ENCODE peak calls at places on chromosomes 11 and 22, in seven cellular contexts. M is sigmoid colon, F is H1, J is testis, R is right lobe of liver, W is thoracic aorta, G is IMR-90. X is an unnamed sample.

GRCh38 chr11:70628881-70629844 is 230.8 kb downstream of the CTTN start:
- DNase-seq in J (peak; percentile 73), G (no peak), W (no peak), R (no peak), M (no peak), F (no peak), X (no peak)

GRCh38 chr11:43508511-43508918 is 149.8 kb downstream of the TTC17 start:
- DNase-seq in J (no peak), W (no peak), R (no peak), G (peak; percentile 61), M (no peak), F (no peak), X (no peak)

GRCh38 chr22:21445437-21446127 is 21.6 kb upstream of the TMEM191C start:
- DNase-seq in R (peak; percentile 14), J (peak; percentile 10), F (no peak), W (no peak), G (no peak), M (peak; percentile 58), X (no peak)

GRCh38 chr11:44785856-44786606 is 59.3 kb downstream of the TSPAN18 start:
- DNase-seq in G (no peak), R (no peak), M (peak; percentile 63), J (no peak), F (no peak), W (no peak), X (no peak)

GRCh38 chr11:8403310-8403709 is 139.6 kb upstream of the LMO1 start:
- DNase-seq in W (no peak), F (no peak), G (peak; percentile 20), M (no peak), R (no peak), J (no peak), X (no peak)

GRCh38 chr11:108511851-108512474 is 13.8 kb upstream of the POGLUT3 start:
- DNase-seq in M (no peak), G (peak; percentile 70), J (no peak), W (no peak), F (no peak), R (no peak), X (no peak)

GRCh38 chr22:39528080-39528661 is 4.4 kb downstream of the RPS19BP1 start:
- DNase-seq in R (no peak), J (no peak), F (no peak), G (no peak), W (no peak), M (no peak), X (no peak)

GRCh38 chr11:108901359-108901758 is 236.5 kb downstream of the DDX10 start:
- DNase-seq in W (no peak), J (no peak), G (peak; percentile 31), F (no peak), R (no peak), M (no peak), X (no peak)

GRCh38 chr11:128417607-128418324 is 169.6 kb downstream of the ETS1 start:
- DNase-seq in W (no peak), J (peak; percentile 52), M (no peak), G (peak; percentile 96), R (no peak), F (no peak), X (no peak)

GRCh38 chr22:37566329-37566837 is 6.1 kb downstream of the CDC42EP1 start:
- DNase-seq in M (no peak), F (no peak), W (no peak), J (no peak), R (no peak), G (no peak), X (no peak)

GRCh38 chr11:20161230-20161918 is 1.1 kb upstream of the DBX1 start:
- DNase-seq in F (no peak), W (no peak), J (no peak), R (no peak), G (no peak), M (no peak), X (no peak)

GRCh38 chr11:10862446-10862845 is 4.6 kb upstream of the ZBED5 start:
- DNase-seq in G (no peak), M (no peak), J (no peak), F (no peak), R (no peak), W (no peak), X (no peak)

GRCh38 chr11:34585870-34586654 is 34.8 kb upstream of the EHF start:
- DNase-seq in G (peak; percentile 71), J (no peak), R (no peak), M (no peak), F (no peak), W (no peak), X (no peak)

GRCh38 chr22:33240901-33241300 is 182.7 kb upstream of the SYN3 start:
- DNase-seq in J (no peak), M (no peak), R (no peak), F (no peak), G (no peak), W (no peak), X (no peak)

GRCh38 chr22:48945621-48946458 is 881.8 kb downstream of the BRD1 start:
- DNase-seq in M (peak; percentile 52), F (no peak), J (peak; percentile 9), W (no peak), G (no peak), R (no peak), X (peak; percentile 57)

GRCh38 chr11:62889484-62890437 is 9.1 kb downstream of the SLC3A2 start:
- DNase-seq in G (peak; percentile 23), M (no peak), J (no peak), F (no peak), W (no peak), R (no peak), X (no peak)

GRCh38 chr11:100670140-100670539 is 16.9 kb upstream of the ARHGAP42 start:
- DNase-seq in J (peak; percentile 25), M (no peak), G (no peak), W (no peak), R (no peak), F (no peak), X (no peak)

GRCh38 chr11:129115652-129116585 is 76.2 kb downstream of the ARHGAP32 start:
- DNase-seq in W (no peak), J (no peak), F (no peak), M (no peak), R (no peak), G (peak; percentile 78), X (no peak)

GRCh38 chr11:12287009-12287373 is 90.4 kb upstream of the PARVA start:
- DNase-seq in M (peak; percentile 87), G (peak; percentile 96), R (no peak), J (no peak), F (no peak), W (peak; percentile 41), X (peak; percentile 87)

GRCh38 chr11:727281-727701 is 20.0 kb upstream of the TALDO1 start:
- DNase-seq in R (no peak), F (no peak), G (no peak), J (no peak), M (no peak), W (no peak), X (peak; percentile 74)

GRCh38 chr11:41784513-41785335 is 325.3 kb upstream of the LRRC4C start:
- DNase-seq in G (no peak), W (no peak), J (no peak), F (no peak), M (no peak), R (no peak), X (no peak)

GRCh38 chr11:95671768-95672167 is 117.8 kb downstream of the FAM76B start:
- DNase-seq in R (no peak), W (no peak), M (no peak), J (no peak), F (no peak), G (peak; percentile 45), X (no peak)

GRCh38 chr22:46318576-46318975 is 16.9 kb upstream of the TRMU start:
- DNase-seq in W (no peak), R (no peak), J (no peak), M (no peak), F (no peak), G (no peak), X (no peak)

GRCh38 chr11:69874178-69874983 is 55.2 kb upstream of the FGF3 start:
- DNase-seq in W (no peak), R (no peak), G (no peak), F (no peak), M (peak; percentile 48), J (no peak), X (peak; percentile 66)

DNA sequence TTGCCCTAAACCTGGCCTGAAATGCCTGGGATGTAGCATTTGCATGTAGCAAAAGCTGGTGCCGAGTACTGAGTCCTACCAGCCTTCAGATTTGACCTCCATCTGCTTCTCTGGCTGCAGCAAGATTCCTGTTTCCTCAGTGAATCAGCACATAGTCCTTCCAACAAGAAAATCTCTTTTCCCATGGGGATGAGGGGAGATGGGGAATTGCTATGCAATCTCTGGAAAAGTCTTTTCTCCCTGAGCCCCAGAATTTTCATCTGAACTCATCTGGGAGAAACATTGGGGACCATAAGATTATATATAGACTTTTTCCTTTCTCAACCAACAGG is 32.0 kb upstream of the YWHAH start:
- DNase-seq in M (no peak), G (peak; percentile 16), F (no peak), W (no peak), R (no peak), J (no peak), X (no peak)
- H3K27ac ChIP-seq in M (no peak overlapping the region), G (no peak overlapping the region), F (no peak overlapping the region), W (no peak overlapping the region), R (no peak overlapping the region), J (no peak overlapping the region), X (no peak overlapping the region)

GRCh38 chr11:3006505-3007260 is 14.6 kb upstream of the NAP1L4 start:
- DNase-seq in M (peak; percentile 63), G (no peak), J (no peak), R (peak; percentile 13), F (no peak), W (no peak), X (peak; percentile 71)
- H3K4me3 ChIP-seq in M (no peak overlapping the region), G (no peak overlapping the region), J (no peak overlapping the region), R (no peak overlapping the region), F (no peak overlapping the region), W (no peak overlapping the region), X (no peak overlapping the region)

DNA sequence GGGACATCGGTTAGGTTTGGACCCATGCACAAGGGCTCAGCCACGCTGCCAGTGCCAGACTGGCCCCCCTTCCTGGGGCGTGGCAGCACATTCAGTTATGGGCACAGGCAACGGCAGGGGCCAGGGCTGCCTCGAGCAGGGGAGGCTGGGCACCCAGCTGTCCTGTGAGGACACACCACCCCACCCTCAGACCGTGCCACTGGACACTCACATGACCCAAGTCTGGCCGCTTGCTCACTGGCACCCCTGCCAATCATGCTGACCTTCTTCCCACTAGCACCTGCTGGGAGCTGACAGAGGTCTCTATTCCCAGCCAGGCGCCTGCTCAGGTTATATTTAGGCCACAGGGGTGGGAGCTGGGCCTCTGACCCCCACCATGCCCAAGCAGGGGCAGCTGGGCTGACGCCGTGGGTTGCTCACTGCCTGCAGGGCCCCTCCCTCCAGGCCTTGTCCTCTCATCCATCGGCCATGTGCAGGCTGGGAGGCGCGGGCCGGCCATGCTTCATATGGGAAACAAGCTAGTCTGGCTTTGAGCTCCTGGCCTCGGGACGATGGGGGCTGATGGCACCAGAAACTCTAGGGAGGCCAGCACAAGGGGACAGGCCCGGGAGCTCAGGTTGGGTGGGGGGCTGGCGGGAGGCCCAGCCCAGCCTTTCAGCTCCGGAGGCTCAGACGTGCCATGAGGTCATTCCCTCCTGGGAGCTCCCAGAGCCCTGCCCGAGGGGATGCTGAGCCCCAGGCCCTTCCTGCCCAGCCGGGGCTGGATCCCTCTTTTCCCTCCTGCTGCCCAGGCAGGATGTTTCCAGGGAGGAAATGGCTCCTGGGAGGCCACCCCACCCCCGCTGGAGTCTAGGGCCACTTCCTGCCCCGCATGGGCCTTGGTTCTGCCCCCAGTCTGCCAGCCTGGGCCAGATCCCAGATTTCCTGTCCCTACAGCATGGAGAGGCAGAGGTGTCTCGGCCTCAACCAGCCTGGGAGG is 15.1 kb upstream of the TBX1 start:
- DNase-seq in G (no peak), W (no peak), J (no peak), M (no peak), F (no peak), R (no peak), X (no peak)
- H3K27ac ChIP-seq in G (no peak overlapping the region), W (no peak overlapping the region), J (no peak overlapping the region), M (no peak overlapping the region), F (no peak overlapping the region), R (no peak overlapping the region), X (no peak overlapping the region)

GRCh38 chr11:59218893-59219292 is 6.2 kb upstream of the MPEG1 start:
- DNase-seq in R (no peak), W (no peak), M (no peak), G (no peak), J (no peak), F (no peak), X (no peak)
- H3K4me3 ChIP-seq in R (no peak overlapping the region), W (no peak overlapping the region), M (no peak overlapping the region), G (no peak overlapping the region), J (no peak overlapping the region), F (no peak overlapping the region), X (no peak overlapping the region)

X was measured in coronary artery.